ENCODE peak calls at places on chromosomes 2 and 18, in six cellular contexts. S is NCI-H2081, C is AG09309, Y is activated T-cell treated with anti-CD3 and anti-CD28 coated beads for 1 hour, T is endothelial cell, U is kidney glomerular epithelial cell. I is an unnamed sample.

GRCh38 chr2:64784168-64785061 is 130.7 kb upstream of the SERTAD2 start:
- DNase-seq in S (no peak), C (no peak), Y (no peak), T (no peak), U (no peak), I (no peak)

GRCh38 chr18:44602380-44602779 is 78.3 kb upstream of the SETBP1 start:
- DNase-seq in S (no peak), C (peak; percentile 85), Y (no peak), T (no peak), U (peak; percentile 25), I (no peak)

GRCh38 chr2:216803803-216804202 is 56.1 kb downstream of the TNP1 start:
- DNase-seq in S (no peak), C (no peak), Y (no peak), T (no peak), U (no peak), I (no peak)

GRCh38 chr2:168626096-168626495 is 170.0 kb downstream of the CERS6 start:
- DNase-seq in S (no peak), C (no peak), Y (no peak), T (no peak), U (no peak), I (no peak)

GRCh38 chr2:25286025-25286400 is 55.7 kb downstream of the DNMT3A start:
- DNase-seq in S (no peak), C (no peak), Y (peak; percentile 52), T (no peak), U (no peak), I (no peak)

GRCh38 chr2:143482761-143483160 is 353.5 kb downstream of the ARHGAP15 start:
- DNase-seq in S (no peak), C (no peak), Y (no peak), T (no peak), U (no peak), I (no peak)

GRCh38 chr2:175684466-175684865 is 317.6 kb downstream of the LNPK start:
- DNase-seq in S (no peak), C (no peak), Y (no peak), T (no peak), U (no peak), I (no peak)

GRCh38 chr2:214328941-214329340 is 81.9 kb upstream of the VWC2L start:
- DNase-seq in S (no peak), C (no peak), Y (no peak), T (no peak), U (no peak), I (no peak)

GRCh38 chr2:208711598-208711997 is 305.0 kb downstream of the PTH2R start:
- DNase-seq in S (no peak), C (no peak), Y (no peak), T (no peak), U (no peak), I (no peak)

GRCh38 chr2:134683561-134684112 is 35.2 kb downstream of the TMEM163 start:
- DNase-seq in S (no peak), C (no peak), Y (no peak), T (no peak), U (peak; percentile 77), I (no peak)

GRCh38 chr2:25168256-25169072 is at the start of gene POMC:
- DNase-seq in S (peak; percentile 1), C (no peak), Y (peak; percentile 20), T (peak; percentile 51), U (no peak), I (no peak)

GRCh38 chr18:9737814-9738160 is 29.7 kb downstream of the RAB31 start:
- DNase-seq in S (peak; percentile 88), C (no peak), Y (no peak), T (no peak), U (no peak), I (no peak)

GRCh38 chr2:179263015-179263414 is 1.6 kb downstream of the SESTD1 start:
- DNase-seq in S (no peak), C (no peak), Y (no peak), T (no peak), U (no peak), I (no peak)

GRCh38 chr2:108575132-108575966 is 41.1 kb downstream of the LIMS1 start:
- DNase-seq in S (no peak), C (peak; percentile 46), Y (no peak), T (no peak), U (no peak), I (no peak)

GRCh38 chr2:176468471-176468870 is 199.2 kb downstream of the MTX2 start:
- DNase-seq in S (no peak), C (no peak), Y (no peak), T (no peak), U (no peak), I (no peak)

GRCh38 chr2:17851731-17852585 is 26.5 kb upstream of the KCNS3 start:
- DNase-seq in S (peak; percentile 55), C (peak; percentile 41), Y (no peak), T (peak; percentile 62), U (peak; percentile 45), I (peak; percentile 18)

GRCh38 chr18:77736817-77737216 is 487.2 kb downstream of the GALR1 start:
- DNase-seq in S (no peak), C (no peak), Y (no peak), T (no peak), U (no peak), I (no peak)